ENCODE peak calls at places on chromosomes 1 and 21, in seven cellular contexts. M is IMR-90, H is brain microvascular endothelial cell, K is transverse colon, F is upper lobe of right lung, I is tibial artery, Z is astrocyte. T is an unnamed sample. For H3K27me3, the result is how much of the 10 kb centered on the place peaks cover.

GRCh38 chr1:118118469-118118868 is 66.6 kb downstream of the SPAG17 start:
- DNase-seq in M (no peak), H (no peak), K (no peak), F (peak), I (peak), Z (no peak), T (no peak)

GRCh38 chr1:228285661-228286504 is 78.0 kb downstream of the OBSCN start:
- DNase-seq in M (no peak), H (no peak), K (peak), F (peak), I (no peak), Z (no peak), T (no peak)

GRCh38 chr1:218942421-218942820 is 231.3 kb upstream of the LYPLAL1 start:
- DNase-seq in M (no peak), H (peak), K (no peak), F (no peak), I (no peak), Z (no peak), T (no peak)

GRCh38 chr21:32256873-32257620 is 21.8 kb downstream of the MIS18A start:
- DNase-seq in M (peak), H (peak), K (peak), F (peak), I (peak), Z (peak), T (peak)

GRCh38 chr1:29505537-29506220 is 269.4 kb downstream of the PTPRU start:
- DNase-seq in M (no peak), H (no peak), K (no peak), F (no peak), I (no peak), Z (no peak), T (no peak)

GRCh38 chr1:156894001-156894400 is 483 bp downstream of the PEAR1 start:
- DNase-seq in M (no peak), H (no peak), K (no peak), F (no peak), I (no peak), Z (no peak), T (no peak)

GRCh38 chr1:19398309-19398760 is 86.2 kb downstream of the SLC66A1 start:
- DNase-seq in M (peak), H (peak), K (peak), F (no peak), I (no peak), Z (peak), T (peak)

GRCh38 chr1:193311226-193311948 is 125.0 kb upstream of the B3GALT2 start:
- DNase-seq in M (no peak), H (no peak), K (no peak), F (no peak), I (no peak), Z (no peak), T (no peak)

GRCh38 chr1:109791495-109792040 is 27.8 kb upstream of the EPS8L3 start:
- DNase-seq in M (no peak), H (no peak), K (peak), F (no peak), I (peak), Z (no peak), T (no peak)

GRCh38 chr1:50271968-50272578 is 151.2 kb downstream of the DMRTA2 start:
- DNase-seq in M (no peak), H (peak), K (peak), F (peak), I (no peak), Z (no peak), T (no peak)

GRCh38 chr21:36749935-36750578 is 51.1 kb downstream of the SIM2 start:
- DNase-seq in M (peak), H (peak), K (no peak), F (no peak), I (no peak), Z (peak), T (no peak)

GRCh38 chr1:169601096-169601881 is 15.0 kb upstream of the F5 start:
- DNase-seq in M (peak), H (no peak), K (no peak), F (no peak), I (no peak), Z (peak), T (no peak)

GRCh38 chr1:19672237-19672636 is 7.6 kb downstream of the HTR6 start:
- DNase-seq in M (no peak), H (no peak), K (no peak), F (no peak), I (no peak), Z (no peak), T (no peak)

DNA sequence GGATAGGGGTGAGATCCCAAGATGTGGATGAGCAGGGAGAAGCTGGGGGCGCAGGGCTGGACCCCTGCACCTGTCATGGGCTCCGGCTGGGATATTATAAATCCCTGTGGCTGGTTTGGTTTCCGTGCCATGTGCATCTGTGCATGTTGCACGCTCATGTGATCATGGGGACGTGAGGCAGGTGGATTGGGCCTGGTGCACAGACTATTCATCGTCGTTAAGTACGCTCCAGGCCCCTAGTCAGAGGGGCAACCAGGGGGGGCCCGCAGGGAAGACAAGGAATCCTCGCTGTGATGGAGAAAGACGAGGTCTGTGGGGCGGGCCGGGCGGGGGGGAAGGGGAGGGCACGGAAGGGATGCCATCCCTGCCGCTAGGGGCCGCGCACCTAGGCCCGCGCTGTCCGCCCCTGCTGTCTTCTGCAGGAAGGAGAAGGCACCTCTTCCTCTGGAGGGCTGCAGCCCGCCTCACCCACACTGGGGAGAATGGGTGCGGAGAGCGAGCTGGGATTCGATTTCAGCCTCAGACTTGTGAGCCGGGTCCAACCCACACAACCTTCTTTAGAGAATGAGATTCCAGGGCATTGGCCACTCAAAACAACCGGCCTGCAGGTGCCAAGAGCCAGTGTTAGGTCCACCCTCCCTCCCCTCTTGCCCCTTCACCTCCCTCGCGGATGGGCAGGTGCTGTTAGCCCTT is 766 bp upstream of the LRP8 start:
- DNase-seq in M (no peak), H (no peak), K (peak), F (peak), I (peak), Z (no peak), T (no peak)
- H3K4me3 ChIP-seq in M (peak), H (peak), K (peak), F (peak), I (peak), Z (peak), T (peak)

GRCh38 chr1:111848852-111849545 is 93.3 kb downstream of the DDX20 start:
- DNase-seq in M (no peak), H (no peak), K (no peak), F (no peak), I (no peak), Z (no peak), T (no peak)

GRCh38 chr1:111847519-111847918 is 91.8 kb downstream of the DDX20 start:
- DNase-seq in M (no peak), H (no peak), K (no peak), F (no peak), I (no peak), Z (no peak), T (no peak)

GRCh38 chr1:111850124-111850523 is 94.4 kb downstream of the DDX20 start:
- DNase-seq in M (no peak), H (no peak), K (no peak), F (no peak), I (no peak), Z (no peak), T (no peak)

GRCh38 chr1:111843177-111843576 is 87.5 kb downstream of the DDX20 start:
- DNase-seq in M (no peak), H (no peak), K (no peak), F (no peak), I (no peak), Z (no peak), T (no peak)

GRCh38 chr1:111846842-111847241 is 91.1 kb downstream of the DDX20 start:
- DNase-seq in M (no peak), H (no peak), K (no peak), F (no peak), I (no peak), Z (no peak), T (no peak)
- H3K27me3 ChIP-seq in M (under half), H (under half), K (under half), F (under half), I (under half), Z (under half), T (under half)

GRCh38 chr1:1567831-1568380 is 6.8 kb downstream of the SSU72 start:
- DNase-seq in M (no peak), H (no peak), K (no peak), F (no peak), I (no peak), Z (no peak), T (no peak)
- TF ChIP-seq CTCF in M (no peak), H (no peak), K (no peak), F (no peak), I (no peak), Z (no peak), T (no peak)

GRCh38 chr1:85277027-85277625 is 694 bp upstream of the BCL10 start:
- DNase-seq in M (no peak), H (no peak), K (no peak), F (no peak), I (no peak), Z (no peak), T (no peak)

GRCh38 chr1:85277802-85278201 is 1.4 kb upstream of the BCL10 start:
- DNase-seq in M (no peak), H (no peak), K (no peak), F (no peak), I (no peak), Z (no peak), T (no peak)

GRCh38 chr1:85279463-85280080 is 3.1 kb upstream of the BCL10 start:
- DNase-seq in M (no peak), H (no peak), K (no peak), F (no peak), I (no peak), Z (no peak), T (no peak)

GRCh38 chr1:85280636-85281035 is 4.2 kb upstream of the BCL10 start:
- DNase-seq in M (no peak), H (no peak), K (no peak), F (no peak), I (no peak), Z (no peak), T (no peak)

GRCh38 chr1:85278853-85279314 is 2.5 kb upstream of the BCL10 start:
- DNase-seq in M (peak), H (peak), K (peak), F (no peak), I (peak), Z (peak), T (peak)
- H3K4me3 ChIP-seq in M (peak), H (peak), K (peak), F (no peak), I (no peak), Z (peak), T (no peak)

T was measured in kidney epithelial cell.